ENCODE peak calls at places on chromosomes 12 and 14, in eight cellular contexts. F is IMR-90, E is A549, O is heart left ventricle, G is endothelial cell of umbilical vein, X is suprapubic skin, I is uterus, W is adrenal gland. S is an unnamed sample.

GRCh38 chr14:57275023-57275664 is 6.4 kb downstream of the AP5M1 start:
- DNase-seq in F (peak), E (no peak), O (no peak), G (no peak), X (no peak), I (no peak), W (no peak), S (no peak)

GRCh38 chr12:22234561-22234960 is 99.9 kb downstream of the ST8SIA1 start:
- DNase-seq in F (peak), E (no peak), O (no peak), G (no peak), X (no peak), I (no peak), W (no peak), S (no peak)

GRCh38 chr14:81127785-81128184 is 93.0 kb downstream of the GTF2A1 start:
- DNase-seq in F (peak), E (no peak), O (no peak), G (no peak), X (no peak), I (no peak), W (no peak), S (no peak)

GRCh38 chr14:95387826-95388445 is 68.2 kb upstream of the CLMN start:
- DNase-seq in F (no peak), E (no peak), O (no peak), G (no peak), X (no peak), I (no peak), W (no peak), S (no peak)

GRCh38 chr12:104473374-104473983 is 16.7 kb downstream of the CHST11 start:
- DNase-seq in F (no peak), E (no peak), O (no peak), G (peak), X (no peak), I (no peak), W (peak), S (no peak)

GRCh38 chr14:77026930-77027537 is 1.5 kb downstream of the IRF2BPL start:
- DNase-seq in F (peak), E (peak), O (peak), G (peak), X (no peak), I (peak), W (peak), S (peak)

GRCh38 chr14:35399083-35399807 is 5.3 kb downstream of the NFKBIA start:
- DNase-seq in F (no peak), E (no peak), O (no peak), G (peak), X (no peak), I (no peak), W (peak), S (no peak)

GRCh38 chr12:111598637-111599458 is at the start of gene ATXN2:
- DNase-seq in F (no peak), E (no peak), O (peak), G (peak), X (peak), I (peak), W (peak), S (peak)

GRCh38 chr12:7142809-7143465 is 12.8 kb downstream of the CLSTN3 start:
- DNase-seq in F (no peak), E (no peak), O (no peak), G (no peak), X (peak), I (no peak), W (no peak), S (no peak)

GRCh38 chr14:75794615-75795038 is 133.6 kb downstream of the TTLL5 start:
- DNase-seq in F (peak), E (peak), O (no peak), G (peak), X (no peak), I (no peak), W (no peak), S (no peak)

GRCh38 chr12:28563926-28564325 is 373.7 kb downstream of the CCDC91 start:
- DNase-seq in F (peak), E (no peak), O (no peak), G (no peak), X (no peak), I (no peak), W (no peak), S (no peak)

GRCh38 chr14:49921401-49921800 is 28.5 kb downstream of the ARF6 start:
- DNase-seq in F (no peak), E (no peak), O (no peak), G (no peak), X (no peak), I (no peak), W (no peak), S (no peak)

GRCh38 chr14:59897757-59898383 is 22.1 kb upstream of the LRRC9 start:
- DNase-seq in F (no peak), E (peak), O (peak), G (peak), X (no peak), I (no peak), W (peak), S (no peak)

GRCh38 chr12:32921397-32921796 is 24.8 kb upstream of the PKP2 start:
- DNase-seq in F (no peak), E (peak), O (no peak), G (peak), X (no peak), I (no peak), W (no peak), S (no peak)

GRCh38 chr12:116656371-116656770 is 81.5 kb downstream of the SPRING1 start:
- DNase-seq in F (no peak), E (no peak), O (no peak), G (no peak), X (no peak), I (no peak), W (no peak), S (no peak)

GRCh38 chr14:93115920-93116675 is at the start of gene ITPK1:
- DNase-seq in F (peak), E (peak), O (peak), G (peak), X (peak), I (peak), W (peak), S (peak)
- TF ChIP-seq CTCF in F (peak), E (peak), O (peak), G (peak), X (peak), I (no peak), W (peak), S (peak)

GRCh38 chr12:57514720-57515467 is 5.4 kb downstream of the DDIT3 start:
- DNase-seq in F (no peak), E (no peak), O (no peak), G (no peak), X (no peak), I (no peak), W (no peak), S (no peak)
- TF ChIP-seq POLR2A in F (no peak), E (no peak), O (no peak), G (no peak), X (no peak), I (no peak), W (no peak), S (no peak)

GRCh38 chr12:3233813-3234212 is 156.6 kb downstream of the TSPAN9 start:
- DNase-seq in F (no peak), E (no peak), O (no peak), G (no peak), X (no peak), I (no peak), W (no peak), S (no peak)
- TF ChIP-seq CTCF in F (no peak), E (no peak), O (no peak), G (no peak), X (no peak), I (no peak), W (no peak), S (no peak)

DNA sequence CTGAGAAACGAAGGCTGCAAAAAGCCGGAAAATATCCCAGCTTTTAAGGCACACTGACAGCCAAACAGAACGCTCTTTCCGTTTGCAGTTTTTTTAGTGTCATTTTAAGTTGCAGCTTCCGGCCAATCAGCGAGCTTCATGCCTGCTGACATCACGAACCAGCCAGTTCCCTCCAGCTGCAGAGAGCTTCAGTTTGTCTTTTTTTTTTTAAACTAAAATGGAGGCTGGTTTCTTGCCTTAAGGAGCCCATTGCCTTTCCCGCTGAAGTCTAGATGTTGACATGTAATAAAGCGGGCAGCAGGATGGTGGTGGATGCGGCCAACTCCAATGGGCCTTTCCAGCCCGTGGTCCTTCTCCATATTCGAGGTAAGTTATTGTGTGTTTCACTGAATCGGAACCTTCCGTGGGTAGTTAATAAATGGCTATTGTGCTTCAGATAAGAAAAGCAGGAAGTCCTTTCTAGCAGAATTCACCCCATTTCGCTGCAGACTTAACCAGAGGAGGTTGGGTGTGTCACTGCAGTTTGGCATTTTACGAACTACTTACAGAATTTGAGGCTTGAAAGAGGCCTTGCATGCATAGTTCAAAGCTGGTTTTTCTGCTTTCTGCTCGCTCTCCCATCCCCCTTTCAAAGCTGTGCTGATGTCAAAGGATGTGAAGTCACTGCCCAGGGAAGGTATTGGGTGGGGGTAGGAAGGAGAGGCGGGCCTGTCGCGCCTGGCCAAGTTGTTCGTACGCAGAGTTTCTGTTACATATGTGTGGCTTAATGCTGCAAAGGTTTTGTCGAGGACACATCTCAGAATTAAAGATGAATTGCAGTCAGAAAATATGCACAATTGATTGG is 48.4 kb downstream of the PPP2R5C start:
- DNase-seq in F (peak), E (peak), O (peak), G (peak), X (peak), I (peak), W (peak), S (peak)
- TF ChIP-seq POLR2A in F (peak), E (peak), O (peak), G (peak), X (no peak), I (peak), W (peak), S (peak)

GRCh38 chr14:54488318-54488645 is 498 bp downstream of the GMFB start:
- DNase-seq in F (no peak), E (no peak), O (no peak), G (no peak), X (no peak), I (no peak), W (no peak), S (no peak)

GRCh38 chr14:54488646-54489317 is at the start of gene GMFB:
- DNase-seq in F (peak), E (peak), O (peak), G (peak), X (peak), I (peak), W (peak), S (peak)

GRCh38 chr14:54489731-54490447 is 1.1 kb upstream of the GMFB start:
- DNase-seq in F (no peak), E (no peak), O (no peak), G (no peak), X (no peak), I (no peak), W (no peak), S (no peak)

GRCh38 chr14:54490448-54490805 is 1.6 kb upstream of the GMFB start:
- DNase-seq in F (no peak), E (no peak), O (no peak), G (no peak), X (no peak), I (no peak), W (no peak), S (no peak)

DNA sequence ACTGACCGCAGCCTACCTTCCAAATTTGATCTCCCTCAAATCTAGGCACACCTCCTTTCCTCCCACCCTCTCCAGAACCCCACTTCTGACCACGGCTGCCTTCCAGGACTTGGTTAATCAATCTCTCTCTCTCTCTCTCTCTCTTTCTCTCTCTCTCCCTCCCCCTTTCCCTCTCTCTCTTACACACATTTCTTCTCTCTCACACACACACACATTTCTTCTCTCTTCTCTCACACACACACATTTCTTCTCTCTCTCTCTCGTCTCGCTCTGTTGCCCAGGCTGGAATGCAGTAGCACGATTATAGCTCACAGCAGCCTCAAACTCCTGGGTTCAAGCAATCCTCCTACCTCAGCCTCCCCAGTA is 521 bp upstream of the GMFB start:
- DNase-seq in F (no peak), E (no peak), O (no peak), G (no peak), X (no peak), I (no peak), W (no peak), S (no peak)
- TF ChIP-seq CTCF in F (no peak), E (no peak), O (no peak), G (no peak), X (no peak), I (no peak), W (no peak), S (peak)

GRCh38 chr14:102517412-102518062 is 8.0 kb upstream of the ANKRD9 start:
- DNase-seq in F (no peak), E (no peak), O (no peak), G (no peak), X (no peak), I (no peak), W (no peak), S (peak)
- TF ChIP-seq POLR2A in F (no peak), E (no peak), O (no peak), G (no peak), X (no peak), I (no peak), W (no peak), S (no peak)

DNA sequence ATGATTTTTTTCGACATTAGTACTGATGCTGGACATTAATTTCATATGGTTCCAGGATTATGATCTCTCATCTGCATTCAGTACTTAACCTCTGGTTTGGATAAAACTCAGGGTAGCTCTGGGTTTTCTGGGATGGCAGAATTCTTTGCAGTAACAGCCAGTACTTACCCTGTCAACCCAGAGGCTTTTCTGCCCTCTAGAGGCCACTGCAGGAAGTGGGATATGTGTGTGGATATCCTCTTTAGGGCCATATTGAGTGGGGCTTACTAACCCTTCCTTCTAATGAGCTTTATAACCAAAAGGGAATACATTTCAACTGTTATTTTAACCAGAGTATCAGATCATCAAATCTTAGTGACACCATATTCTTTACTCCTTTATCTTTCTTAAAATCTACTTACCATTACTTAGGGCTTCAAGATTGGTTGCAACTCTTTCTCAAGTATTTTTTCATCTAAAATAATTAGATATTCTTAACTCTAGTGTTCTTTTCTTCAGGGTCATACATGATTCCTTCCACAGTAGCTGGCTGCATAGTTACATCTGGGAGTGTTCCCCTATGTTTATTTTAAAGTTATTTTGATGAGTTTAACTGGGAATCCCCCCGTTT is 488.0 kb upstream of the STXBP6 start:
- DNase-seq in F (no peak), E (peak), O (no peak), G (no peak), X (no peak), I (no peak), W (peak), S (no peak)
- TF ChIP-seq CTCF in F (peak), E (no peak), O (no peak), G (peak), X (no peak), I (no peak), W (peak), S (no peak)

GRCh38 chr14:105480165-105480564 is 5.5 kb downstream of the CRIP2 start:
- DNase-seq in F (no peak), E (no peak), O (no peak), G (no peak), X (peak), I (no peak), W (no peak), S (no peak)

GRCh38 chr14:105479438-105480164 is 5.0 kb downstream of the CRIP2 start:
- DNase-seq in F (no peak), E (no peak), O (no peak), G (no peak), X (peak), I (no peak), W (no peak), S (no peak)

GRCh38 chr14:105481886-105482454 is 4.7 kb upstream of the CRIP1 start:
- DNase-seq in F (peak), E (peak), O (peak), G (peak), X (peak), I (peak), W (peak), S (peak)

GRCh38 chr14:105482486-105483110 is 4.1 kb upstream of the CRIP1 start:
- DNase-seq in F (no peak), E (no peak), O (no peak), G (no peak), X (no peak), I (no peak), W (no peak), S (no peak)

GRCh38 chr14:105480807-105481801 is 5.6 kb upstream of the CRIP1 start:
- DNase-seq in F (peak), E (peak), O (peak), G (peak), X (peak), I (peak), W (peak), S (peak)
- TF ChIP-seq POLR2A in F (peak), E (peak), O (no peak), G (peak), X (peak), I (no peak), W (peak), S (no peak)

DNA sequence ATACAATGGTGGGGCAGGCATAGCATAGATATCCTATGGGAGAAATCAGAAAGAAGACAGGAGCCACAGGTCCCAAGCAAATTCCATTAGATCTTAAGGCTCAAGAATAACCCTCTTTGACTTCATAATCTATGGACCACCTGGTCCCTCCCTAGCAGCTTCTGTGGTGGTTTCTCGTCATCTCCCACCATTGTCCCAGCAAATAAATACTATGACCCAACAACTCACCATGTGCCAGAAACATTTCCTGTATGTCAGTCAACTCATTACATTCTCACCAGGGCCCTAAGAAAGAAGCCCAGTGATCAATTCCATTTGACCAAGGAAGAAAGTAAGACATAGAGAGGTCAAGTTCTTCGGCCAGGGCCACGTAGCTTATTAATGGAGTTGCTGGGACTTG is 646.2 kb downstream of the VRK1 start:
- DNase-seq in F (no peak), E (no peak), O (no peak), G (no peak), X (no peak), I (no peak), W (no peak), S (no peak)
- TF ChIP-seq CTCF in F (no peak), E (no peak), O (no peak), G (no peak), X (no peak), I (no peak), W (no peak), S (no peak)